ENCODE peak calls at places on chromosome 11, in ten cellular contexts. One of them, this sample, is unnamed. For H3K36me3, the result is how much of the 10 kb centered on the place peaks cover.

GRCh38 chr11:125451400-125452124 is 44.5 kb downstream of the FEZ1 start:
- DNase-seq in effector memory CD4-positive, alpha-beta T cell: no peak
- DNase-seq in endodermal cell: peak
- DNase-seq in neural progenitor cell: peak
- DNase-seq in CD4-positive, alpha-beta memory T cell: no peak
- DNase-seq in heart left ventricle: peak
- DNase-seq in sigmoid colon: peak
- DNase-seq in PC-9: no peak
- DNase-seq in thyroid gland: peak
- DNase-seq in CD8-positive, alpha-beta memory T cell: no peak
- DNase-seq in this sample: peak

GRCh38 chr11:64877390-64878222 is 815 bp downstream of the EHD1 start:
- DNase-seq in effector memory CD4-positive, alpha-beta T cell: no peak
- DNase-seq in endodermal cell: peak
- DNase-seq in neural progenitor cell: peak
- DNase-seq in CD4-positive, alpha-beta memory T cell: no peak
- DNase-seq in heart left ventricle: no peak
- DNase-seq in sigmoid colon: no peak
- DNase-seq in PC-9: no peak
- DNase-seq in thyroid gland: peak
- DNase-seq in CD8-positive, alpha-beta memory T cell: no peak
- DNase-seq in this sample: no peak

GRCh38 chr11:120108154-120108784 is 29.6 kb downstream of the TRIM29 start:
- DNase-seq in effector memory CD4-positive, alpha-beta T cell: no peak
- DNase-seq in endodermal cell: peak
- DNase-seq in neural progenitor cell: peak
- DNase-seq in CD4-positive, alpha-beta memory T cell: peak
- DNase-seq in heart left ventricle: peak
- DNase-seq in sigmoid colon: peak
- DNase-seq in PC-9: peak
- DNase-seq in thyroid gland: peak
- DNase-seq in CD8-positive, alpha-beta memory T cell: peak
- DNase-seq in this sample: peak

GRCh38 chr11:124674168-124674517 is 439 bp downstream of the SPA17 start:
- DNase-seq in effector memory CD4-positive, alpha-beta T cell: no peak
- DNase-seq in endodermal cell: no peak
- DNase-seq in neural progenitor cell: no peak
- DNase-seq in CD4-positive, alpha-beta memory T cell: peak
- DNase-seq in heart left ventricle: no peak
- DNase-seq in sigmoid colon: no peak
- DNase-seq in PC-9: no peak
- DNase-seq in thyroid gland: no peak
- DNase-seq in CD8-positive, alpha-beta memory T cell: no peak
- DNase-seq in this sample: peak

GRCh38 chr11:84022221-84022620 is 736.1 kb upstream of the CCDC90B start:
- DNase-seq in effector memory CD4-positive, alpha-beta T cell: no peak
- DNase-seq in endodermal cell: no peak
- DNase-seq in neural progenitor cell: peak
- DNase-seq in CD4-positive, alpha-beta memory T cell: no peak
- DNase-seq in heart left ventricle: no peak
- DNase-seq in sigmoid colon: no peak
- DNase-seq in PC-9: no peak
- DNase-seq in thyroid gland: no peak
- DNase-seq in CD8-positive, alpha-beta memory T cell: no peak
- DNase-seq in this sample: peak

GRCh38 chr11:93028959-93029536 is 59.6 kb downstream of the MTNR1B start:
- DNase-seq in effector memory CD4-positive, alpha-beta T cell: no peak
- DNase-seq in endodermal cell: no peak
- DNase-seq in neural progenitor cell: no peak
- DNase-seq in CD4-positive, alpha-beta memory T cell: no peak
- DNase-seq in heart left ventricle: no peak
- DNase-seq in sigmoid colon: no peak
- DNase-seq in PC-9: no peak
- DNase-seq in thyroid gland: no peak
- DNase-seq in CD8-positive, alpha-beta memory T cell: no peak
- DNase-seq in this sample: no peak

GRCh38 chr11:115886111-115886733 is 382.0 kb upstream of the CADM1 start:
- DNase-seq in effector memory CD4-positive, alpha-beta T cell: no peak
- DNase-seq in endodermal cell: no peak
- DNase-seq in neural progenitor cell: no peak
- DNase-seq in CD4-positive, alpha-beta memory T cell: no peak
- DNase-seq in heart left ventricle: no peak
- DNase-seq in sigmoid colon: no peak
- DNase-seq in PC-9: no peak
- DNase-seq in thyroid gland: no peak
- DNase-seq in CD8-positive, alpha-beta memory T cell: no peak
- DNase-seq in this sample: peak

GRCh38 chr11:29129850-29130249 is 887.0 kb downstream of the KCNA4 start:
- DNase-seq in effector memory CD4-positive, alpha-beta T cell: no peak
- DNase-seq in endodermal cell: no peak
- DNase-seq in neural progenitor cell: no peak
- DNase-seq in CD4-positive, alpha-beta memory T cell: no peak
- DNase-seq in heart left ventricle: no peak
- DNase-seq in sigmoid colon: no peak
- DNase-seq in PC-9: no peak
- DNase-seq in thyroid gland: no peak
- DNase-seq in CD8-positive, alpha-beta memory T cell: no peak
- DNase-seq in this sample: no peak

GRCh38 chr11:40797981-40798380 is 661.5 kb downstream of the LRRC4C start:
- DNase-seq in effector memory CD4-positive, alpha-beta T cell: no peak
- DNase-seq in endodermal cell: no peak
- DNase-seq in neural progenitor cell: no peak
- DNase-seq in CD4-positive, alpha-beta memory T cell: no peak
- DNase-seq in heart left ventricle: no peak
- DNase-seq in sigmoid colon: no peak
- DNase-seq in PC-9: no peak
- DNase-seq in thyroid gland: no peak
- DNase-seq in CD8-positive, alpha-beta memory T cell: no peak
- DNase-seq in this sample: no peak

GRCh38 chr11:4903484-4903883 is at the start of gene OR51A7:
- DNase-seq in effector memory CD4-positive, alpha-beta T cell: no peak
- DNase-seq in endodermal cell: no peak
- DNase-seq in neural progenitor cell: no peak
- DNase-seq in CD4-positive, alpha-beta memory T cell: no peak
- DNase-seq in heart left ventricle: no peak
- DNase-seq in sigmoid colon: no peak
- DNase-seq in PC-9: no peak
- DNase-seq in thyroid gland: no peak
- DNase-seq in CD8-positive, alpha-beta memory T cell: no peak
- DNase-seq in this sample: no peak

GRCh38 chr11:93031386-93031785 is 61.9 kb downstream of the MTNR1B start:
- DNase-seq in effector memory CD4-positive, alpha-beta T cell: no peak
- DNase-seq in endodermal cell: peak
- DNase-seq in neural progenitor cell: peak
- DNase-seq in CD4-positive, alpha-beta memory T cell: no peak
- DNase-seq in heart left ventricle: no peak
- DNase-seq in sigmoid colon: no peak
- DNase-seq in PC-9: no peak
- DNase-seq in thyroid gland: no peak
- DNase-seq in CD8-positive, alpha-beta memory T cell: no peak
- DNase-seq in this sample: no peak

GRCh38 chr11:60748821-60749220 is 7.8 kb upstream of the MS4A15 start:
- DNase-seq in effector memory CD4-positive, alpha-beta T cell: no peak
- DNase-seq in endodermal cell: no peak
- DNase-seq in neural progenitor cell: no peak
- DNase-seq in CD4-positive, alpha-beta memory T cell: no peak
- DNase-seq in heart left ventricle: no peak
- DNase-seq in sigmoid colon: no peak
- DNase-seq in PC-9: no peak
- DNase-seq in thyroid gland: no peak
- DNase-seq in CD8-positive, alpha-beta memory T cell: no peak
- DNase-seq in this sample: no peak

GRCh38 chr11:43736502-43737193 is 56.1 kb downstream of the HSD17B12 start:
- DNase-seq in effector memory CD4-positive, alpha-beta T cell: no peak
- DNase-seq in endodermal cell: no peak
- DNase-seq in neural progenitor cell: no peak
- DNase-seq in CD4-positive, alpha-beta memory T cell: no peak
- DNase-seq in heart left ventricle: no peak
- DNase-seq in sigmoid colon: no peak
- DNase-seq in PC-9: no peak
- DNase-seq in thyroid gland: no peak
- DNase-seq in CD8-positive, alpha-beta memory T cell: no peak
- DNase-seq in this sample: no peak

GRCh38 chr11:27412192-27412691 is 49.2 kb upstream of the CCDC34 start:
- DNase-seq in effector memory CD4-positive, alpha-beta T cell: no peak
- DNase-seq in endodermal cell: no peak
- DNase-seq in neural progenitor cell: no peak
- DNase-seq in CD4-positive, alpha-beta memory T cell: no peak
- DNase-seq in heart left ventricle: no peak
- DNase-seq in sigmoid colon: no peak
- DNase-seq in PC-9: no peak
- DNase-seq in thyroid gland: no peak
- DNase-seq in CD8-positive, alpha-beta memory T cell: no peak
- DNase-seq in this sample: no peak

GRCh38 chr11:133927690-133928627 is 28.8 kb downstream of the IGSF9B start:
- DNase-seq in effector memory CD4-positive, alpha-beta T cell: peak
- DNase-seq in endodermal cell: peak
- DNase-seq in neural progenitor cell: peak
- DNase-seq in CD4-positive, alpha-beta memory T cell: peak
- DNase-seq in heart left ventricle: peak
- DNase-seq in sigmoid colon: peak
- DNase-seq in PC-9: peak
- DNase-seq in thyroid gland: peak
- DNase-seq in CD8-positive, alpha-beta memory T cell: peak
- DNase-seq in this sample: peak

GRCh38 chr11:64659417-64660144 is 63.4 kb downstream of the NRXN2 start:
- DNase-seq in effector memory CD4-positive, alpha-beta T cell: no peak
- DNase-seq in endodermal cell: no peak
- DNase-seq in neural progenitor cell: no peak
- DNase-seq in CD4-positive, alpha-beta memory T cell: no peak
- DNase-seq in heart left ventricle: no peak
- DNase-seq in sigmoid colon: no peak
- DNase-seq in PC-9: peak
- DNase-seq in thyroid gland: no peak
- DNase-seq in CD8-positive, alpha-beta memory T cell: no peak
- DNase-seq in this sample: no peak

GRCh38 chr11:97943493-97943892 is 1077.3 kb upstream of the CNTN5 start:
- DNase-seq in effector memory CD4-positive, alpha-beta T cell: no peak
- DNase-seq in endodermal cell: no peak
- DNase-seq in neural progenitor cell: no peak
- DNase-seq in CD4-positive, alpha-beta memory T cell: no peak
- DNase-seq in heart left ventricle: no peak
- DNase-seq in sigmoid colon: no peak
- DNase-seq in PC-9: no peak
- DNase-seq in thyroid gland: no peak
- DNase-seq in CD8-positive, alpha-beta memory T cell: no peak
- DNase-seq in this sample: no peak

GRCh38 chr11:102613455-102613854 is 11.7 kb downstream of the MMP20 start:
- DNase-seq in effector memory CD4-positive, alpha-beta T cell: no peak
- DNase-seq in endodermal cell: no peak
- DNase-seq in neural progenitor cell: no peak
- DNase-seq in CD4-positive, alpha-beta memory T cell: no peak
- DNase-seq in heart left ventricle: no peak
- DNase-seq in sigmoid colon: no peak
- DNase-seq in PC-9: no peak
- DNase-seq in thyroid gland: no peak
- DNase-seq in CD8-positive, alpha-beta memory T cell: no peak
- DNase-seq in this sample: no peak
- H3K4me3 ChIP-seq in effector memory CD4-positive, alpha-beta T cell: no peak
- H3K4me3 ChIP-seq in endodermal cell: no peak
- H3K4me3 ChIP-seq in neural progenitor cell: no peak
- H3K4me3 ChIP-seq in CD4-positive, alpha-beta memory T cell: no peak
- H3K4me3 ChIP-seq in heart left ventricle: no peak
- H3K4me3 ChIP-seq in sigmoid colon: no peak
- H3K4me3 ChIP-seq in PC-9: no peak
- H3K4me3 ChIP-seq in thyroid gland: no peak
- H3K4me3 ChIP-seq in CD8-positive, alpha-beta memory T cell: no peak
- H3K4me3 ChIP-seq in this sample: no peak

DNA sequence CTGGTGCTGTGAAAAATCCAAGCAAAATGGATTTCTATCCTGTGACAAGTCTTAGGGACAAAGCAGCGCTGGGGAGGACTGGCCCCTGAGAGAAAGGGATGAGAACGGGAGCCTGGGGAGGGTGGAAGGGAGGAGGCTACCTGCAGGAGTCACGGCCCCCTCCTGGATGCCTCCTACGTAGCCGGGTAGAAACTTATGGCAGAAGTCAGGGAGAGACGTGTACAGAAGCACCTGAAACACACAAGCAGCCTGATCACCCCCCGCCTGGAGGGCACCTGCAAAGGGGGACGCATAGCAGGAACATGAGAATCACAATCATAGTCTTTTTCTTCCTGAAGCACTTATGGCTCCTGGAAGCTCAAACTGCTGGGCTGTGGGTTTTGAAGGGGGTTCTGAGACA is 6.1 kb downstream of the DHCR7 start:
- DNase-seq in effector memory CD4-positive, alpha-beta T cell: no peak
- DNase-seq in endodermal cell: no peak
- DNase-seq in neural progenitor cell: no peak
- DNase-seq in CD4-positive, alpha-beta memory T cell: no peak
- DNase-seq in heart left ventricle: no peak
- DNase-seq in sigmoid colon: no peak
- DNase-seq in PC-9: no peak
- DNase-seq in thyroid gland: no peak
- DNase-seq in CD8-positive, alpha-beta memory T cell: no peak
- DNase-seq in this sample: no peak
- H3K36me3 ChIP-seq in effector memory CD4-positive, alpha-beta T cell: under half
- H3K36me3 ChIP-seq in endodermal cell: half or more
- H3K36me3 ChIP-seq in neural progenitor cell: under half
- H3K36me3 ChIP-seq in CD4-positive, alpha-beta memory T cell: under half
- H3K36me3 ChIP-seq in heart left ventricle: under half
- H3K36me3 ChIP-seq in sigmoid colon: under half
- H3K36me3 ChIP-seq in PC-9: half or more
- H3K36me3 ChIP-seq in thyroid gland: under half
- H3K36me3 ChIP-seq in CD8-positive, alpha-beta memory T cell: under half
- H3K36me3 ChIP-seq in this sample: half or more

DNA sequence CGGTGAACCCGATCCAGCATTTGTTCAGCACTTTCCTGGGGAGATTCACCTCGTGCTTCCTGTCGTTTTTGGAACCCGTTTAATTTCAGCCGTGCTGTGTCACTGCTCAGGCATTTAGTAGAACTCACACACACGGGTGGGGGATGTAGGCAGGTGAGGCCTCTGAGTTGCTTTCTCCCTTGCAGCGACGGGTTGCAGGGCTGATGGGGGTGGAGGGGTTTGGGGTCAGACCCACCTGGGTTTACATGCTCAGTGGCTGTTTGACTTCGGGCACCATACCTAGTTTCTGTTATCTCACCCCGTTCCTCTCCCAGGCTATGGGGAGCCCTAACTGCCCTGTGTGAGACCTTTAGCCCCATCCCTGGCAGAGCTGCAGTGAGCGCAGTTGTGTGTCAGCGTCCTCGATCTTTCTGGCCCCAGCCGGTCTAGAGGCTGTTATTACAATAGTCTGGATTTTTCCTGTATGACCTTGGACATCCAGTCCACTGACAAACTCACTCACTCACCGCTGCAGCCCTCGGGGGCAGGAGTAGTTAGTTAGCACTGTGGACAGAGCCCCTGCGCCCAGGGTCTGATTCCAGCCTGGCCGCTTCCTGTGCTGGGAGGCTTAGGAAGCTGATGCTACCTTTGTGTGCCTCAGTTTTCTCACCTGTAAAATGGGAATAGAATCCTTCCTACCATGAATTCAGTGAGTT is 2.6 kb downstream of the LRP5 start:
- DNase-seq in effector memory CD4-positive, alpha-beta T cell: no peak
- DNase-seq in endodermal cell: no peak
- DNase-seq in neural progenitor cell: no peak
- DNase-seq in CD4-positive, alpha-beta memory T cell: no peak
- DNase-seq in heart left ventricle: peak
- DNase-seq in sigmoid colon: no peak
- DNase-seq in PC-9: peak
- DNase-seq in thyroid gland: peak
- DNase-seq in CD8-positive, alpha-beta memory T cell: no peak
- DNase-seq in this sample: peak
- H3K4me3 ChIP-seq in effector memory CD4-positive, alpha-beta T cell: no peak
- H3K4me3 ChIP-seq in endodermal cell: peak
- H3K4me3 ChIP-seq in neural progenitor cell: no peak
- H3K4me3 ChIP-seq in CD4-positive, alpha-beta memory T cell: no peak
- H3K4me3 ChIP-seq in heart left ventricle: peak
- H3K4me3 ChIP-seq in sigmoid colon: peak
- H3K4me3 ChIP-seq in PC-9: peak
- H3K4me3 ChIP-seq in thyroid gland: no peak
- H3K4me3 ChIP-seq in CD8-positive, alpha-beta memory T cell: peak
- H3K4me3 ChIP-seq in this sample: no peak

GRCh38 chr11:12932485-12932884 is 76.6 kb upstream of the RASSF10 start:
- DNase-seq in effector memory CD4-positive, alpha-beta T cell: no peak
- DNase-seq in endodermal cell: no peak
- DNase-seq in neural progenitor cell: no peak
- DNase-seq in CD4-positive, alpha-beta memory T cell: no peak
- DNase-seq in heart left ventricle: no peak
- DNase-seq in sigmoid colon: no peak
- DNase-seq in PC-9: no peak
- DNase-seq in thyroid gland: no peak
- DNase-seq in CD8-positive, alpha-beta memory T cell: no peak
- DNase-seq in this sample: no peak
- H3K36me3 ChIP-seq in effector memory CD4-positive, alpha-beta T cell: under half
- H3K36me3 ChIP-seq in endodermal cell: half or more
- H3K36me3 ChIP-seq in neural progenitor cell: under half
- H3K36me3 ChIP-seq in CD4-positive, alpha-beta memory T cell: under half
- H3K36me3 ChIP-seq in heart left ventricle: under half
- H3K36me3 ChIP-seq in sigmoid colon: under half
- H3K36me3 ChIP-seq in PC-9: under half
- H3K36me3 ChIP-seq in thyroid gland: under half
- H3K36me3 ChIP-seq in CD8-positive, alpha-beta memory T cell: under half
- H3K36me3 ChIP-seq in this sample: under half